ENCODE peak calls at places on chromosomes 5 and 9, in four cellular contexts. K is A549; Q is RWPE1; U is CD4-positive, CD25-positive, alpha-beta regulatory T cell. Y is an unnamed sample.

GRCh38 chr5:126676195-126676624 is 75.5 kb downstream of the PHAX start:
- DNase-seq in U (peak), Q (peak), K (peak), Y (peak)

GRCh38 chr9:16004613-16005012 is 451.8 kb downstream of the CCDC171 start:
- DNase-seq in U (no peak), K (no peak), Q (no peak), Y (no peak)

GRCh38 chr5:131441184-131441583 is 177.3 kb downstream of the CDC42SE2 start:
- DNase-seq in K (no peak), Q (no peak), U (no peak), Y (no peak)

GRCh38 chr5:111627862-111628261 is 115.5 kb upstream of the STARD4 start:
- DNase-seq in U (no peak), Q (no peak), K (no peak), Y (no peak)

GRCh38 chr5:176743828-176744583 is 66.4 kb upstream of the UNC5A start:
- DNase-seq in Q (no peak), U (no peak), K (no peak), Y (no peak)

GRCh38 chr9:89791754-89792153 is 186.9 kb downstream of the GADD45G start:
- DNase-seq in Q (no peak), K (no peak), U (no peak), Y (no peak)

GRCh38 chr9:27572566-27572917 is 739 bp downstream of the C9orf72 start:
- DNase-seq in U (peak), K (no peak), Q (peak), Y (no peak)

GRCh38 chr5:159518361-159518760 is 188.1 kb upstream of the IL12B start:
- DNase-seq in U (no peak), Q (no peak), K (no peak), Y (no peak)

GRCh38 chr5:68319316-68320093 is 103.9 kb downstream of the PIK3R1 start:
- DNase-seq in K (peak), Q (no peak), U (no peak), Y (no peak)

GRCh38 chr5:98349990-98350365 is 423.5 kb upstream of the RGMB start:
- DNase-seq in U (no peak), K (no peak), Q (no peak), Y (no peak)

GRCh38 chr9:134392900-134393299 is 66.6 kb downstream of the RXRA start:
- DNase-seq in K (no peak), U (no peak), Q (no peak), Y (no peak)

GRCh38 chr9:109143881-109144562 is 23.0 kb downstream of the FRRS1L start:
- DNase-seq in U (peak), Q (peak), K (peak), Y (no peak)

GRCh38 chr5:179023528-179024189 is at the start of gene ZNF879:
- DNase-seq in K (peak), Q (peak), U (peak), Y (peak)

GRCh38 chr5:160064979-160065619 is 54.2 kb downstream of the PWWP2A start:
- DNase-seq in Q (peak), K (no peak), U (no peak), Y (no peak)

GRCh38 chr5:142201471-142201887 is 92.9 kb downstream of the NDFIP1 start:
- DNase-seq in U (no peak), Q (peak), K (no peak), Y (no peak)

GRCh38 chr5:151213803-151214613 is 9.9 kb downstream of the CCDC69 start:
- DNase-seq in U (peak), K (no peak), Q (no peak), Y (peak)

GRCh38 chr5:116577064-116577788 is 2.6 kb upstream of the SEMA6A start:
- DNase-seq in K (no peak), Q (no peak), U (peak), Y (no peak)

GRCh38 chr9:114513952-114514267 is 8.6 kb upstream of the WHRN start:
- DNase-seq in U (no peak), K (no peak), Q (no peak), Y (no peak)

GRCh38 chr9:6581266-6581665 is 64.3 kb downstream of the GLDC start:
- DNase-seq in K (no peak), U (no peak), Q (no peak), Y (no peak)

GRCh38 chr5:121982500-121983261 is 20.9 kb downstream of the SRFBP1 start:
- DNase-seq in K (no peak), Q (peak), U (no peak), Y (no peak)

GRCh38 chr5:159947708-159948358 is 31.6 kb downstream of the ADRA1B start:
- DNase-seq in Q (no peak), U (no peak), K (no peak), Y (no peak)

GRCh38 chr9:121328876-121329681 is 41.0 kb downstream of the STOM start:
- DNase-seq in Q (no peak), U (no peak), K (no peak), Y (no peak)

GRCh38 chr9:121034529-121034928 is 15.5 kb downstream of the C5 start:
- DNase-seq in K (no peak), Q (no peak), U (no peak), Y (no peak)

GRCh38 chr5:32129074-32129598 is 45.0 kb downstream of the GOLPH3 start:
- DNase-seq in U (peak), K (no peak), Q (no peak), Y (no peak)

GRCh38 chr5:143402464-143403356 is 776 bp downstream of the NR3C1 start:
- DNase-seq in U (peak), K (no peak), Q (peak), Y (peak)

GRCh38 chr5:157540707-157541451 is 34.7 kb downstream of the ADAM19 start:
- DNase-seq in K (no peak), U (peak), Q (no peak), Y (no peak)

GRCh38 chr5:22699319-22699718 is 153.8 kb downstream of the CDH12 start:
- DNase-seq in U (no peak), K (no peak), Q (no peak), Y (no peak)

GRCh38 chr9:111427186-111427585 is 57.0 kb downstream of the ECPAS start:
- DNase-seq in U (peak), K (peak), Q (no peak), Y (no peak)

GRCh38 chr5:66757219-66757833 is 161.1 kb downstream of the MAST4 start:
- DNase-seq in Q (peak), K (peak), U (peak), Y (no peak)

GRCh38 chr5:3852154-3852930 is 256.7 kb downstream of the IRX1 start:
- DNase-seq in U (no peak), Q (no peak), K (no peak), Y (no peak)

GRCh38 chr9:128863647-128864046 is 18.1 kb downstream of the KYAT1 start:
- DNase-seq in Q (peak), K (peak), U (peak), Y (peak)

GRCh38 chr5:113000466-113000865 is 23.9 kb downstream of the DCP2 start:
- DNase-seq in Q (peak), K (no peak), U (no peak), Y (no peak)

GRCh38 chr9:18124760-18125159 is 349.2 kb upstream of the ADAMTSL1 start:
- DNase-seq in Q (no peak), K (no peak), U (no peak), Y (no peak)

GRCh38 chr9:16207161-16207560 is 654.3 kb downstream of the CCDC171 start:
- DNase-seq in K (no peak), Q (no peak), U (peak), Y (no peak)

GRCh38 chr5:2602451-2603045 is 148.9 kb downstream of the IRX2 start:
- DNase-seq in K (no peak), U (no peak), Q (no peak), Y (no peak)

GRCh38 chr9:137157618-137158502 is 12.0 kb downstream of the LRRC26 start:
- DNase-seq in Q (no peak), K (no peak), U (no peak), Y (no peak)

GRCh38 chr5:57267796-57268195 is 93.9 kb downstream of the GPBP1 start:
- DNase-seq in U (no peak), K (no peak), Q (no peak), Y (no peak)
- H3K27ac ChIP-seq in U (no peak), K (no peak), Q (no peak), Y (no peak)

GRCh38 chr5:174411513-174411819 is 312.9 kb upstream of the MSX2 start:
- DNase-seq in K (no peak), Q (no peak), U (no peak), Y (no peak)
- H3K27ac ChIP-seq in K (peak), Q (no peak), U (no peak), Y (no peak)

DNA sequence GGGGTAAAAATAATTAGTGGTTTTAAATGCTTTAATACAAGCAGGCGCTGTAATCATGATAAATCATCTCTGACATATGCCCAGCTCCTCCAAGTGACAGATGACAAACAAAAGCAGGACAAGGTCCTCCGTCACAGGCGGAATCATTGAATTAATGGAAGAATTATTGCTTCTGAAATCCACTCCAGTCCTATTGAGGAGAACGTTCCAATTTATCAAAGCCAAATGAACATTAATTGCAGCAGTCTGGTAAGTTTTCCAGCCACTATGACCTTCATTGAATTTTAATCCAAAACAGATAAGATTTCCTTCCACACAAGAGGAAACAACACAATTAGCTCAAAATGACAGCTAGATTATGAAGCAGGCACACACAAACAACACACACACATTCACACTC is 136.8 kb downstream of the ASTN2 start:
- DNase-seq in K (no peak), U (no peak), Q (no peak), Y (no peak)
- H3K27ac ChIP-seq in K (no peak), U (no peak), Q (no peak), Y (no peak)

GRCh38 chr5:172658869-172659513 is 17.9 kb downstream of the NEURL1B start:
- DNase-seq in U (no peak), K (no peak), Q (no peak), Y (no peak)
- H3K27ac ChIP-seq in U (no peak), K (peak), Q (peak), Y (no peak)

Y was measured in CD4-positive, alpha-beta T cell.